ENCODE peak calls at places on chromosome 17, in four cellular contexts. O, N, W and X are unnamed samples.

GRCh38 chr17:44038604-44039007 is 23.8 kb upstream of the TMEM101 start:
- DNase-seq in O (no peak), N (peak), W (no peak), X (no peak)

GRCh38 chr17:10612957-10613744 is 44.0 kb downstream of the MYH3 start:
- DNase-seq in O (no peak), N (no peak), W (peak), X (no peak)

GRCh38 chr17:78882546-78883089 is 20.4 kb downstream of the CEP295NL start:
- DNase-seq in O (no peak), N (no peak), W (no peak), X (no peak)

GRCh38 chr17:79677646-79678045 is 53.1 kb upstream of the ENPP7 start:
- DNase-seq in O (no peak), N (no peak), W (no peak), X (no peak)

GRCh38 chr17:17119533-17119932 is 77.3 kb downstream of the MPRIP start:
- DNase-seq in O (peak), N (no peak), W (peak), X (no peak)

GRCh38 chr17:80872999-80873951 is 118.4 kb upstream of the CHMP6 start:
- DNase-seq in O (peak), N (no peak), W (no peak), X (no peak)

GRCh38 chr17:82583720-82584234 is 64.2 kb downstream of the FOXK2 start:
- DNase-seq in O (no peak), N (no peak), W (no peak), X (no peak)

GRCh38 chr17:29133146-29133713 is 47.0 kb downstream of the MYO18A start:
- DNase-seq in O (peak), N (no peak), W (peak), X (peak)

GRCh38 chr17:76532072-76532651 is 5.3 kb downstream of the CYGB start:
- DNase-seq in O (no peak), N (peak), W (peak), X (no peak)

GRCh38 chr17:1714980-1715802 is 5.0 kb upstream of the TLCD2 start:
- DNase-seq in O (peak), N (peak), W (peak), X (peak)

GRCh38 chr17:77889135-77889505 is 69.4 kb upstream of the TNRC6C start:
- DNase-seq in O (no peak), N (no peak), W (no peak), X (no peak)

GRCh38 chr17:45812102-45812501 is 28.0 kb downstream of the CRHR1 start:
- DNase-seq in O (peak), N (peak), W (no peak), X (peak)

GRCh38 chr17:17959520-17960361 is 12.5 kb downstream of the TOM1L2 start:
- DNase-seq in O (peak), N (no peak), W (peak), X (no peak)

GRCh38 chr17:51461578-51462004 is 201.2 kb downstream of the UTP18 start:
- DNase-seq in O (peak), N (peak), W (peak), X (peak)

GRCh38 chr17:19897108-19897854 is 29.5 kb upstream of the ULK2 start:
- DNase-seq in O (peak), N (no peak), W (no peak), X (no peak)

GRCh38 chr17:3535253-3535995 is 22.2 kb downstream of the TRPV3 start:
- DNase-seq in O (peak), N (no peak), W (peak), X (peak)

GRCh38 chr17:43871947-43872690 is 25.1 kb downstream of the CD300LG start:
- DNase-seq in O (no peak), N (no peak), W (no peak), X (no peak)

GRCh38 chr17:45147581-45148182 is 593 bp upstream of the HEXIM1 start:
- DNase-seq in O (peak), N (peak), W (peak), X (no peak)

GRCh38 chr17:30519707-30520106 is 42.5 kb downstream of the GOSR1 start:
- DNase-seq in O (peak), N (no peak), W (peak), X (no peak)

GRCh38 chr17:44782349-44782850 is 23.6 kb downstream of the ADAM11 start:
- DNase-seq in O (no peak), N (no peak), W (no peak), X (no peak)

GRCh38 chr17:79730437-79730768 is 340 bp upstream of the ENPP7 start:
- DNase-seq in O (no peak), N (no peak), W (no peak), X (no peak)

GRCh38 chr17:54982399-54982798 is 13.8 kb downstream of the STXBP4 start:
- DNase-seq in O (peak), N (no peak), W (peak), X (no peak)

GRCh38 chr17:72575542-72576233 is 454.9 kb downstream of the SOX9 start:
- DNase-seq in O (no peak), N (peak), W (no peak), X (no peak)

GRCh38 chr17:77186141-77186604 is 45.4 kb downstream of the SEC14L1 start:
- DNase-seq in O (no peak), N (no peak), W (no peak), X (no peak)

GRCh38 chr17:29855686-29856085 is 74.3 kb downstream of the SSH2 start:
- DNase-seq in O (no peak), N (no peak), W (peak), X (no peak)

GRCh38 chr17:32903774-32904673 is 23.9 kb upstream of the TMEM98 start:
- DNase-seq in O (no peak), N (no peak), W (no peak), X (peak)

GRCh38 chr17:80008383-80008840 is 27.3 kb downstream of the TBC1D16 start:
- DNase-seq in O (peak), N (peak), W (peak), X (peak)

GRCh38 chr17:83175551-83176271 is 96.3 kb downstream of the METRNL start:
- DNase-seq in O (no peak), N (no peak), W (no peak), X (no peak)

GRCh38 chr17:28177351-28177750 is 134.9 kb downstream of the NLK start:
- DNase-seq in O (no peak), N (no peak), W (peak), X (no peak)

GRCh38 chr17:49555495-49556018 is 20.1 kb upstream of the NXPH3 start:
- DNase-seq in O (no peak), N (no peak), W (no peak), X (no peak)
- TF ChIP-seq MAZ in O (no peak), N (no peak), W (no peak), X (no peak)

GRCh38 chr17:7561589-7562207 is at the start of gene SENP3:
- DNase-seq in O (peak), N (peak), W (peak), X (peak)
- TF ChIP-seq MAZ in O (peak), N (peak), W (peak), X (peak)

DNA sequence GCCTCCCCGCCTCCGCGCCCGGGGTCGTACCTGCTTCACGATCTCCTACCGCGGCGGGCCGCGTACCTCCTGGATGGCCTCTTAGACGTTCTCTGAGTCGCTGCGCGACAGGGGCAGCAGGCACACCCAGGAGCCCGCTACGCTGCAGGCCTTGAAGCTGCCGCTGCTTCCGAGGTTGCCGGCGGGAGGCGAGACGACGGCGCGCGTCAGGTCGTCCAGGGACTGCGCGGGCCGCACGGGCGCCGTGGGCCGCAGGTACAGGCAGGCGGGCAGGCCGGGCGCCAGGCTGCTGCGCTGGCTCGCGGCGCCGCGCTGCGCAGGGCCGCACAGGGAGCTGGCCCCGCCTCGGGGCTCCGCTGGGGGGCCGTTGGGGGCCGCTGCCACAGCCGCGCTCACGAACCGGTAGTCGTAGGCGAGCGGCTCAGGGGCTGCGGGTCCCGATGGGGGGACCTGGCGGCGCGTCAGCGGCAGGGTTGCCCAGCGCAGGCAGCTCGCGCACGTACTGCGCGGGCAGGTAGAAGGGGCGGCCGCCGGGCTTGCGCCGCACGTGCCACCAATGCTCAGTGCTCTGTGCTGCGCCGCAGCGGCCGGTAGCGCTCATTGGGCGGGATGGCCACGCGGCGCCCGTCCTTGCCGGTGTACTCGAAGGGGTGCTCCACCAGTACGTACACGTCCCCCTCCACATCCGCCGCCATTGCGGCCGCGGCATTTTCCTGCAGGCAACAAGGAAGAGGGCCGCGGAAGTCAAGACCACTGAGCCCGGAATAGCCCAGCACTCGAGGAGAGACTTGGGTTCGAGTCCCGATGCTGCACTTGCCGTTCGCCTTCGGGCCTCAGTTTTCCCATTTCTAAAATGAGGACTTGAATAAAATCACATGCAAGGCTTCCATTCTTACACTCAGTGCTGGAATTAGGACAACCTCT is 116.5 kb upstream of the SMURF2 start:
- DNase-seq in O (no peak), N (no peak), W (no peak), X (no peak)
- TF ChIP-seq MAZ in O (no peak), N (no peak), W (no peak), X (no peak)

DNA sequence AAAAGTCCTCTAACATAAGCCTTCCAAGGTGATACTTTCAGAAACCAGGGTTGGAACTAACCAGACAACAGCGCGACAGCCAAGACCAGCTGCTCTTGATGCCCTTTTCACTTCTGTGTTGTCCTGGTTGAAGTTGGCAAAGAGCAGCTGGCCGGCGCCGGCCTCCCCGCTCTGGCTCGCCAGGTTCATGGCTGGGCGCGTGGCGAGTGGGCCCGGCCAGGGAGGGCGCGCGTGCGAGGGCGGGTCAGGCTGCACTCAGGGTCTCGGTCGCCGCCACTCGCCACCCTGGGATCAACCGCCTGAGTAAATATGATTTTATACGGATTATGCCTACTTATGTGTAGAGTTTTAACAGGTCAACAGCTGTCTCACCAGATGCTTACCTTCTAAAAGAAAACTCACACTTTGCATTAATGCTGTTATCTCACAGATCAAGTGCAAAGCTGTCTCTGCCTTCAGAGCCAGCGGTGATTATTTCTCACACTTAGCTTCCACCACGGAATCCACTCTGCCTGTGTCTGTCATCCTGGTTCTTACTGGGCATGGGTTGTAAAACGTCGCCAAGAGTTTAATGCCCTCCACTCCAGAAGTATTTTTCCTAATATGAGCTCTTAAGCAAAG is 13.5 kb downstream of the KCTD2 start:
- DNase-seq in O (no peak), N (no peak), W (no peak), X (no peak)
- TF ChIP-seq MAZ in O (no peak), N (no peak), W (no peak), X (no peak)

GRCh38 chr17:58703137-58703846 is 10.9 kb downstream of the RAD51C start:
- DNase-seq in O (no peak), N (no peak), W (peak), X (no peak)
- TF ChIP-seq MAZ in O (no peak), N (no peak), W (no peak), X (no peak)

GRCh38 chr17:31629696-31630470 is 229.2 kb downstream of the COPRS start:
- DNase-seq in O (no peak), N (no peak), W (peak), X (no peak)

GRCh38 chr17:31627960-31628359 is 231.1 kb downstream of the COPRS start:
- DNase-seq in O (no peak), N (no peak), W (peak), X (no peak)

GRCh38 chr17:31621566-31621965 is 230.1 kb downstream of the RAB11FIP4 start:
- DNase-seq in O (no peak), N (no peak), W (no peak), X (no peak)

GRCh38 chr17:31623990-31624389 is 232.5 kb downstream of the RAB11FIP4 start:
- DNase-seq in O (no peak), N (no peak), W (no peak), X (no peak)
- TF ChIP-seq MAZ in O (no peak), N (no peak), W (no peak), X (no peak)

GRCh38 chr17:66951605-66951953 is 12.9 kb upstream of the CACNG4 start:
- DNase-seq in O (peak), N (no peak), W (no peak), X (no peak)
- TF ChIP-seq MAZ in O (no peak), N (no peak), W (no peak), X (no peak)

DNA sequence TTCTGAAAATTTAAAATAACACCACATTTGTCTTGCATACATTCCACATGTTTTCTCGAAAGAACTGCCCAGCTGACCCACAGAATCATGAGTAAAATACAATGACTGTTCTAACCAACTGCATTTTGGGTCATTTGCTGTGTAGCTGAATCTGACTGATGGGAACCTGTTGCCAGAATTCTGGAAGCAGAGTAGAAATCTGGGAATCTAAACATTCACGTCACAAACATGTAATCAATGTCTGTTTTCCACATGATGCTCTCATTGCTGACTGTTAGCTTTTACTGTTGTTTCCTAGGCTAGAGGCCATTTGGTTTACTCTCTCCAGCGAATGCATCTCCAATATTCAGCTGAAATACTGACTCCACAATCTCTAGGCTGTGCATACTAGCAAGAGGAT is 710.1 kb downstream of the KCNJ2 start:
- DNase-seq in O (no peak), N (no peak), W (peak), X (no peak)
- TF ChIP-seq MAZ in O (no peak), N (no peak), W (no peak), X (no peak)